ENCODE peak calls at places on chromosomes 16 and 17, in four cellular contexts. Y is amniotic stem cell; I is stimulated activated CD4-positive, alpha-beta T cell treated with anti-CD3 and anti-CD28 coated beads, Interleukin-1b, Interleukin-23, amount 100 ng/mL, for 24 hours; U is ELR. Q is an unnamed sample.

GRCh38 chr17:79563237-79564013 is 47.4 kb downstream of the RBFOX3 start:
- DNase-seq in Y (no peak), U (peak), I (no peak), Q (peak)

GRCh38 chr17:81513669-81514484 is 1.3 kb upstream of the ACTG1 start:
- DNase-seq in Y (peak), U (peak), I (no peak), Q (peak)

GRCh38 chr17:74920679-74921044 is 2.4 kb downstream of the USH1G start:
- DNase-seq in U (no peak), Y (no peak), I (no peak), Q (no peak)

GRCh38 chr16:57245472-57246113 is 534 bp downstream of the ARL2BP start:
- DNase-seq in U (peak), Y (no peak), I (no peak), Q (peak)

GRCh38 chr17:82598256-82599011 is 49.8 kb downstream of the WDR45B start:
- DNase-seq in U (peak), Y (no peak), I (no peak), Q (no peak)

GRCh38 chr16:28845173-28846079 is 722 bp downstream of the TUFM start:
- DNase-seq in U (peak), Y (no peak), I (no peak), Q (peak)

GRCh38 chr17:58710948-58711552 is 18.6 kb downstream of the RAD51C start:
- DNase-seq in Y (peak), U (peak), I (peak), Q (peak)

GRCh38 chr16:85428168-85428898 is 184.8 kb upstream of the GSE1 start:
- DNase-seq in U (peak), I (no peak), Y (no peak), Q (peak)

GRCh38 chr17:46942441-46943217 is 19.7 kb downstream of the GOSR2 start:
- DNase-seq in I (no peak), Y (peak), U (peak), Q (peak)

GRCh38 chr17:68290268-68290954 is 516 bp downstream of the SLC16A6 start:
- DNase-seq in U (peak), I (no peak), Y (no peak), Q (no peak)

GRCh38 chr17:44522883-44523671 is 19.9 kb upstream of the GPATCH8 start:
- DNase-seq in U (peak), I (no peak), Y (peak), Q (peak)

GRCh38 chr17:15649861-15650391 is 30.4 kb upstream of the FBXW10B start:
- DNase-seq in U (peak), Y (no peak), I (no peak), Q (peak)

GRCh38 chr16:85872666-85873561 is 26.0 kb upstream of the IRF8 start:
- DNase-seq in Y (no peak), I (no peak), U (no peak), Q (no peak)

GRCh38 chr17:22506861-22507260 is 814.5 kb downstream of the KCNJ18 start:
- DNase-seq in I (no peak), Y (no peak), U (no peak), Q (no peak)

GRCh38 chr16:85654251-85655115 is 34.3 kb downstream of the GINS2 start:
- DNase-seq in I (no peak), Y (no peak), U (no peak), Q (no peak)

GRCh38 chr17:56305017-56305416 is 151.7 kb downstream of the ANKFN1 start:
- DNase-seq in I (no peak), Y (no peak), U (peak), Q (no peak)

GRCh38 chr16:47780213-47780612 is 319.1 kb downstream of the PHKB start:
- DNase-seq in U (peak), Y (no peak), I (no peak), Q (peak)

GRCh38 chr17:45227101-45227591 is 5.5 kb downstream of the FMNL1 start:
- DNase-seq in U (peak), Y (no peak), I (no peak), Q (peak)